ENCODE peak calls at places on chromosomes 3 and 15, in nine cellular contexts. E is RWPE1; Q is left ventricle myocardium inferior; O is CD8-positive, alpha-beta memory T cell; D is H9; W is PC-9; R is transverse colon; C is GM23338; N is fibroblast of lung. M is an unnamed sample.

GRCh38 chr3:44070841-44071240 is 170.8 kb upstream of the TOPAZ1 start:
- DNase-seq in E (no peak), Q (no peak), O (no peak), D (no peak), W (no peak), R (no peak), C (no peak), N (no peak), M (no peak)

GRCh38 chr3:37546876-37547275 is 314.8 kb upstream of the CTDSPL start:
- DNase-seq in E (peak; percentile 25), Q (no peak), O (no peak), D (no peak), W (no peak), R (no peak), C (peak; percentile 44), N (peak; percentile 22), M (no peak)

GRCh38 chr15:45279024-45279697 is 27.1 kb downstream of the SLC28A2 start:
- DNase-seq in E (peak; percentile 99), Q (peak; percentile 97), O (peak; percentile 99), D (peak; percentile 98), W (peak; percentile 92), R (peak; percentile 99), C (peak; percentile 98), N (peak; percentile 96), M (peak; percentile 93)

GRCh38 chr3:8638994-8639393 is 5.6 kb downstream of the SSUH2 start:
- DNase-seq in E (no peak), Q (no peak), O (no peak), D (no peak), W (no peak), R (no peak), C (no peak), N (no peak), M (no peak)

GRCh38 chr3:129007792-129008191 is 6.7 kb downstream of the EFCC1 start:
- DNase-seq in E (no peak), Q (no peak), O (no peak), D (no peak), W (no peak), R (no peak), C (no peak), N (no peak), M (no peak)

GRCh38 chr3:117688583-117688982 is 979.0 kb downstream of the TUSC7 start:
- DNase-seq in E (no peak), Q (no peak), O (no peak), D (peak; percentile 38), W (no peak), R (no peak), C (peak; percentile 70), N (no peak), M (no peak)

GRCh38 chr3:7602297-7602696 is 741.4 kb downstream of the GRM7 start:
- DNase-seq in E (no peak), Q (no peak), O (no peak), D (no peak), W (no peak), R (no peak), C (no peak), N (no peak), M (no peak)

GRCh38 chr15:57640935-57641682 is 49.4 kb downstream of the MYZAP start:
- DNase-seq in E (peak; percentile 71), Q (no peak), O (no peak), D (no peak), W (no peak), R (no peak), C (peak; percentile 59), N (peak; percentile 13), M (peak; percentile 21)

GRCh38 chr3:42175841-42176240 is 84.7 kb downstream of the TRAK1 start:
- DNase-seq in E (no peak), Q (no peak), O (no peak), D (no peak), W (no peak), R (no peak), C (no peak), N (no peak), M (no peak)

GRCh38 chr3:42176635-42177034 is 85.5 kb downstream of the TRAK1 start:
- DNase-seq in E (no peak), Q (no peak), O (no peak), D (no peak), W (no peak), R (no peak), C (no peak), N (no peak), M (no peak)

GRCh38 chr3:42177068-42177800 is 86.1 kb downstream of the TRAK1 start:
- DNase-seq in E (no peak), Q (no peak), O (no peak), D (no peak), W (no peak), R (no peak), C (no peak), N (no peak), M (no peak)

GRCh38 chr3:42173307-42173706 is 82.2 kb downstream of the TRAK1 start:
- DNase-seq in E (no peak), Q (no peak), O (no peak), D (no peak), W (no peak), R (no peak), C (no peak), N (no peak), M (no peak)

DNA sequence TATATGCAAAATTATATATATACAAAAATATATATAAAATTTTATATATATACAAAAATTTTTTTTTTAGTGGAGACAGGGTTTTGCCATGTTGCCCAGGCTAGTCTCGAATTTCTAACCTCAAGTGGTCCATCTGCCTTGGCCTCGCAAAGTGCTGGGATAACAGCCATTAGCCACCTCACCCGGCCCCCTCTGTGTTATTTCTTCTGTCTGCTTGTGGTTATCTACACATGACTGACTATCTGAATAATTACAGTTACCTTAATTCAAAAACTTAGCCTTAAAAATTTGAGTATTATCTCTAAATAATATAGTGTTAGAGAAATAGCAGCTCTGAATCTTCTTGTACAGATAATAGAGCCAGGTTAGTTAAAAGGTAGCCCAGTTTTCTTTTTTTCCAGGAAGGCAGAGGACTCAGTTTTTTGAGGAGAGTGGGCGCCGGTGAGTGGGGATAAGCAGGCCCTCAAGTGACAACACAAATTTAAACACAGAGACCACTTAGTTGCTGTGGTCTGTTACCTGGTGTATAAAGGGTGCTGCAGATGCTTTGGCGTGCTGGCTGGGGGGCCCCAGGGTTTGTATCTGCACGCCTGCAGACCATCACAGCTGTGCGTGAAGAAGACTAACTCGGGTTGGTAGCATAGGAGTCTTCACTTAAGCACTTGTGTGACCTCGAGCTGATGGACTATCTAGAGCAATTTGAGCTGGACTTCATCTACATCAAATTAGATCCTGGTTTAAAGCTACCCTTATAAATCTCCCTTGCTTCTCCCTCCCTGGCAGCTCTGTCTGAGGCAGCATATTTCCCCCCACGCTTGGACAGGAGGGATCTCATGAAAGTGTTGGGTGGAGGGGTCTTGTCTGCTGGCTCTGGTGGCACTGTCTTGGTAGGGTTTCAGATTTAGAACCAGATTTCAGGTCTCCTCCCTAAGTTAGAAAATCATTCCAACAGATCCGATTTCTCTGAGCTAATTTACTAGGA is 83.8 kb downstream of the TRAK1 start:
- DNase-seq in E (no peak), Q (no peak), O (no peak), D (no peak), W (no peak), R (no peak), C (no peak), N (peak; percentile 51), M (no peak)
- H3K27ac ChIP-seq in E (no peak overlapping the region), Q (peak overlapping the region; percentile 38), O (no peak overlapping the region), D (no peak overlapping the region), W (no peak overlapping the region), R (no peak overlapping the region), C (no peak overlapping the region), N (no peak overlapping the region), M (no peak overlapping the region)

GRCh38 chr3:30299674-30300423 is 306.6 kb upstream of the TGFBR2 start:
- DNase-seq in E (no peak), Q (no peak), O (no peak), D (no peak), W (no peak), R (no peak), C (no peak), N (peak; percentile 57), M (no peak)
- H3K27ac ChIP-seq in E (no peak overlapping the region), Q (no peak overlapping the region), O (no peak overlapping the region), D (no peak overlapping the region), W (no peak overlapping the region), R (no peak overlapping the region), C (no peak overlapping the region), N (no peak overlapping the region), M (no peak overlapping the region)

DNA sequence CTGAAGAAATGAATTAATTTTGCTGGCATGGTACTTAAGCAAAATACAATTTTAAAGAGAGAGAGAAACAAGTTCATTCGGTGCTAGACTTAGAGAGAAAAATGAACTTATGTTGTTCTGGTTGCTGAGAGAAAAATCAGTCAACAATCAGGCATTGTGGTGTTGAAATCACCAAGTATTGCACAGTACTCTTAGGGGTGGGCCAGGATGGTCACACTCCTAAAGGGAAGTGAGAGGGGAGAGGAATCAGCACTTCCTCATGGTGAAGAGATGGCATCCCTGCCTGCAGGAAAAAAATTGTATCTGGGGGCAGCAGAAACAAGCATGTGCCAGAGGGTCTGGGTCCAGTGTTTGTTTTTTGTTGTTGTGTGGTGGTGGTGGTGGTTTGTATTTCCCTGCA is 7.0 kb upstream of the DMXL2 start:
- DNase-seq in E (no peak), Q (no peak), O (no peak), D (no peak), W (no peak), R (no peak), C (no peak), N (no peak), M (no peak)
- H3K27ac ChIP-seq in E (no peak overlapping the region), Q (no peak overlapping the region), O (no peak overlapping the region), D (no peak overlapping the region), W (no peak overlapping the region), R (no peak overlapping the region), C (no peak overlapping the region), N (no peak overlapping the region), M (no peak overlapping the region)

GRCh38 chr15:28943146-28943545 is 57.4 kb downstream of the APBA2 start:
- DNase-seq in E (no peak), Q (no peak), O (no peak), D (no peak), W (no peak), R (no peak), C (no peak), N (no peak), M (no peak)

GRCh38 chr15:28944286-28944685 is 58.5 kb downstream of the APBA2 start:
- DNase-seq in E (no peak), Q (no peak), O (no peak), D (peak; percentile 3), W (no peak), R (no peak), C (no peak), N (no peak), M (no peak)

GRCh38 chr15:28942046-28942445 is 56.3 kb downstream of the APBA2 start:
- DNase-seq in E (no peak), Q (no peak), O (peak; percentile 70), D (peak; percentile 11), W (no peak), R (peak; percentile 34), C (no peak), N (no peak), M (peak; percentile 53)

GRCh38 chr15:28943611-28944230 is 57.9 kb downstream of the APBA2 start:
- DNase-seq in E (no peak), Q (no peak), O (no peak), D (peak; percentile 20), W (no peak), R (no peak), C (no peak), N (no peak), M (no peak)

DNA sequence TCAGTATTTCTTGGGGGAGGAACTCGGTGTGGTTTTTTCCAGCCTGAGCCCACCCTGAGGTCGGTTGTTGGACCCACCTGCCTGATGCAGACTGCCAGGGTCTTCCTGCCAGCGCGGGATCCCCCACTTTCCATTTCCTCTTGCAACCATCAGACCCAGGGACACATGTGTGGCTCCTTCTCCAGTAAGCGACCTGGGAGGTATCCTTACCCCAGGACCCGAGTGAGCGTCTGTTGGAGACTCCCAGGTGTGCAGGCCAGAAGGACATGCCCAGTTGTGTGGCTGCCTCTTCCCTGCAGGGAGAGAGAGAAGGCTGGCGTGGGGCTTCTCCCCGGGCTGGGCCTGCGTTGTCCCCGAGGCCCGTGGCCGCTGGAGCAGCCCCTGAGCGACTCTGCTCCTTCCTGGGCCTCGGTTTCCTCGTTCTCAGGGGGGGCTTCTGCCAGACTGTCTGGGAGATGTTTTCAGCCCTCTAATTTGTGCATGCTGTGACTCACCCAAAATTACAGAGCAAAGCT is 56.8 kb downstream of the APBA2 start:
- DNase-seq in E (no peak), Q (no peak), O (no peak), D (peak; percentile 22), W (no peak), R (no peak), C (no peak), N (no peak), M (no peak)
- H3K27ac ChIP-seq in E (no peak overlapping the region), Q (no peak overlapping the region), O (no peak overlapping the region), D (no peak overlapping the region), W (no peak overlapping the region), R (no peak overlapping the region), C (no peak overlapping the region), N (no peak overlapping the region), M (no peak overlapping the region)

M was measured in naive thymus-derived CD4-positive, alpha-beta T cell.